ENCODE peak calls at places on chromosomes 3 and 15, in six cellular contexts. O, F, H, L, E and T are unnamed samples.

GRCh38 chr3:129992781-129993180 is 18.3 kb downstream of the TRH start:
- DNase-seq in O (no peak), F (no peak), H (peak), L (no peak), E (no peak), T (peak)

GRCh38 chr3:90180543-90180942 is 1073.1 kb downstream of the EPHA3 start:
- DNase-seq in O (no peak), F (no peak), H (no peak), L (no peak), E (no peak), T (no peak)

GRCh38 chr3:170811515-170811914 is 58.5 kb downstream of the RPL22L1 start:
- DNase-seq in O (peak), F (no peak), H (no peak), L (no peak), E (no peak), T (peak)

GRCh38 chr15:46703871-46704637 is 1013.3 kb upstream of the SEMA6D start:
- DNase-seq in O (no peak), F (no peak), H (peak), L (no peak), E (no peak), T (no peak)

GRCh38 chr3:45123841-45124269 is 22.3 kb downstream of the CDCP1 start:
- DNase-seq in O (peak), F (no peak), H (no peak), L (no peak), E (no peak), T (peak)

GRCh38 chr15:89139613-89140499 is 51.6 kb downstream of the ABHD2 start:
- DNase-seq in O (no peak), F (no peak), H (no peak), L (no peak), E (no peak), T (no peak)

GRCh38 chr3:128263946-128264345 is 110.7 kb downstream of the EEFSEC start:
- DNase-seq in O (no peak), F (no peak), H (no peak), L (no peak), E (no peak), T (no peak)

GRCh38 chr15:50907866-50908208 is 646 bp upstream of the AP4E1 start:
- DNase-seq in O (peak), F (peak), H (peak), L (no peak), E (peak), T (peak)

GRCh38 chr15:88334436-88334835 is 77.9 kb upstream of the NTRK3 start:
- DNase-seq in O (no peak), F (no peak), H (no peak), L (no peak), E (no peak), T (no peak)

GRCh38 chr3:194540268-194540937 is 53.6 kb upstream of the ATP13A3 start:
- DNase-seq in O (no peak), F (peak), H (no peak), L (peak), E (peak), T (no peak)

GRCh38 chr3:28916713-28917499 is 364.0 kb upstream of the RBMS3 start:
- DNase-seq in O (peak), F (peak), H (peak), L (peak), E (peak), T (no peak)

GRCh38 chr3:20197775-20198174 is 11.8 kb upstream of the SGO1 start:
- DNase-seq in O (no peak), F (no peak), H (no peak), L (no peak), E (no peak), T (no peak)

GRCh38 chr3:133447751-133448477 is 48.1 kb downstream of the BFSP2 start:
- DNase-seq in O (no peak), F (no peak), H (peak), L (no peak), E (no peak), T (no peak)

GRCh38 chr15:60966316-60966715 is 262.8 kb downstream of the RORA start:
- DNase-seq in O (peak), F (peak), H (no peak), L (no peak), E (no peak), T (no peak)

GRCh38 chr3:194100856-194101390 is 35.0 kb upstream of the HES1 start:
- DNase-seq in O (no peak), F (no peak), H (peak), L (no peak), E (no peak), T (no peak)

GRCh38 chr3:9780451-9780797 is 10.7 kb upstream of the CAMK1 start:
- DNase-seq in O (no peak), F (no peak), H (no peak), L (no peak), E (no peak), T (no peak)